ENCODE peak calls at places on chromosomes 7 and 10, in eight cellular contexts. U is CD8-positive, alpha-beta T cell; P is colonic mucosa; F is CD4-positive, alpha-beta memory T cell; M is mammary epithelial cell; Q is DND-41; K is Panc1; D is adipocyte. J is an unnamed sample.
A peak's percentile ranks its signal among the peaks of the same experiment; 100 is the strongest.

GRCh38 chr7:116953372-116953726 is at the start of gene ST7:
- DNase-seq in U (peak; percentile 66), P (peak; percentile 58), F (peak; percentile 74), M (peak; percentile 73), Q (no peak), K (peak; percentile 60), D (peak; percentile 90), J (peak; percentile 30)

GRCh38 chr7:99375070-99375807 is 709 bp downstream of the ARPC1B start:
- DNase-seq in U (peak; percentile 65), P (peak; percentile 90), F (peak; percentile 68), M (peak; percentile 76), Q (peak; percentile 73), K (no peak), D (peak; percentile 84), J (peak; percentile 64)

GRCh38 chr7:107891619-107892366 is 810 bp downstream of the DLD start:
- DNase-seq in U (no peak), P (no peak), F (no peak), M (peak; percentile 59), Q (no peak), K (no peak), D (no peak), J (no peak)

GRCh38 chr10:124385627-124386185 is 33.0 kb downstream of the OAT start:
- DNase-seq in U (no peak), P (no peak), F (no peak), M (no peak), Q (no peak), K (no peak), D (no peak), J (no peak)

GRCh38 chr10:14296081-14296709 is 34.5 kb downstream of the FRMD4A start:
- DNase-seq in U (no peak), P (no peak), F (no peak), M (no peak), Q (no peak), K (no peak), D (no peak), J (no peak)

GRCh38 chr7:222716-223041 is 30.3 kb downstream of the FAM20C start:
- DNase-seq in U (no peak), P (no peak), F (no peak), M (no peak), Q (no peak), K (no peak), D (no peak), J (no peak)

GRCh38 chr7:32586291-32587221 is 91.3 kb downstream of the AVL9 start:
- DNase-seq in U (no peak), P (no peak), F (no peak), M (no peak), Q (no peak), K (no peak), D (peak; percentile 86), J (no peak)

GRCh38 chr7:46583606-46584005 is 662.5 kb upstream of the IGFBP3 start:
- DNase-seq in U (no peak), P (no peak), F (no peak), M (peak; percentile 74), Q (no peak), K (no peak), D (peak; percentile 60), J (no peak)

GRCh38 chr10:15624405-15625191 is 95.1 kb downstream of the ITGA8 start:
- DNase-seq in U (no peak), P (no peak), F (no peak), M (no peak), Q (no peak), K (no peak), D (peak; percentile 93), J (no peak)

GRCh38 chr10:43252785-43253341 is 14.0 kb downstream of the RASGEF1A start:
- DNase-seq in U (peak; percentile 8), P (peak; percentile 9), F (no peak), M (no peak), Q (no peak), K (no peak), D (no peak), J (no peak)

GRCh38 chr10:59283456-59284082 is 78.8 kb downstream of the FAM13C start:
- DNase-seq in U (no peak), P (no peak), F (no peak), M (peak; percentile 32), Q (no peak), K (no peak), D (peak; percentile 1), J (no peak)

GRCh38 chr10:8042032-8042863 is 12.2 kb upstream of the GATA3 start:
- DNase-seq in U (no peak), P (no peak), F (no peak), M (no peak), Q (no peak), K (no peak), D (no peak), J (no peak)

GRCh38 chr10:71434760-71435394 is 38.2 kb downstream of the CDH23 start:
- DNase-seq in U (no peak), P (no peak), F (no peak), M (no peak), Q (no peak), K (no peak), D (no peak), J (no peak)

GRCh38 chr7:20964214-20964613 is 177.5 kb upstream of the SP8 start:
- DNase-seq in U (no peak), P (no peak), F (no peak), M (no peak), Q (no peak), K (no peak), D (peak; percentile 4), J (no peak)

GRCh38 chr10:5679606-5680005 is 5.0 kb upstream of the TASOR2 start:
- DNase-seq in U (no peak), P (no peak), F (no peak), M (peak; percentile 46), Q (no peak), K (no peak), D (no peak), J (no peak)
- H3K4me1 ChIP-seq in U (peaks cover 3% of the 10 kb centered on the region), P (no peaks in the 10 kb centered on the region), F (peaks cover 8% of the 10 kb centered on the region), M (peaks cover 5% of the 10 kb centered on the region), Q (peaks cover 8% of the 10 kb centered on the region), K (peaks cover 6% of the 10 kb centered on the region), D (peaks cover 14% of the 10 kb centered on the region), J (no peaks in the 10 kb centered on the region)

GRCh38 chr7:150356265-150356897 is 12.2 kb upstream of the REPIN1 start:
- DNase-seq in U (no peak), P (no peak), F (peak; percentile 41), M (no peak), Q (peak; percentile 57), K (no peak), D (peak; percentile 79), J (no peak)
- H3K4me1 ChIP-seq in U (peaks cover 37% of the 10 kb centered on the region), P (no peaks in the 10 kb centered on the region), F (peaks cover 27% of the 10 kb centered on the region), M (peaks cover 13% of the 10 kb centered on the region), Q (peaks cover 62% of the 10 kb centered on the region), K (peaks cover 30% of the 10 kb centered on the region), D (peaks cover 19% of the 10 kb centered on the region), J (peaks cover 16% of the 10 kb centered on the region)

DNA sequence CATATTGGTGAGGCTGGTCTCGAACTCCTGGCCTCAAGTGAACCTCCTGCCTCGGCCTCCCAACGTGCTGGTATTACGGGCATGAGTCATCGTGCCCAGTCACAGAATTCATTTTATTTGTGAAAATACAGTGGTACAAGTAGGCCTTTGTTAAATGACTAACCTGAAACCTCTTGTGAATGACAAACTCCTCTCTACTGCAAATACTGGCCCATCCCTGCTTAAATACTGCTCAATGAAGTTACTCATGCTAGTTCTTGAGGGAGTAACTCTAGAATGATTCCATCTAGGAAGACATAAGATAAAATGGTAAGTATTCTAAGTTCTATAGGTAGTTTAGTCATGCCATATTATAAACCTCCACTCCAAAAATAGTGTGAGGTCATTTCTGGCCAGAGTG is 80.7 kb downstream of the UBE2H start:
- DNase-seq in U (no peak), P (no peak), F (no peak), M (peak; percentile 77), Q (no peak), K (no peak), D (no peak), J (no peak)
- H3K4me1 ChIP-seq in U (no peaks in the 10 kb centered on the region), P (no peaks in the 10 kb centered on the region), F (peaks cover 2% of the 10 kb centered on the region), M (peaks cover 18% of the 10 kb centered on the region), Q (no peaks in the 10 kb centered on the region), K (peaks cover 3% of the 10 kb centered on the region), D (peaks cover 41% of the 10 kb centered on the region), J (no peaks in the 10 kb centered on the region)

GRCh38 chr7:30472081-30472770 is 6.4 kb downstream of the NOD1 start:
- DNase-seq in U (no peak), P (no peak), F (no peak), M (no peak), Q (no peak), K (no peak), D (no peak), J (no peak)

GRCh38 chr7:30472771-30473392 is 5.7 kb downstream of the NOD1 start:
- DNase-seq in U (no peak), P (no peak), F (no peak), M (no peak), Q (no peak), K (no peak), D (peak; percentile 65), J (no peak)

GRCh38 chr7:30473903-30474302 is 4.7 kb downstream of the NOD1 start:
- DNase-seq in U (no peak), P (no peak), F (no peak), M (no peak), Q (no peak), K (no peak), D (no peak), J (no peak)

GRCh38 chr7:30474485-30474884 is 4.1 kb downstream of the NOD1 start:
- DNase-seq in U (no peak), P (no peak), F (no peak), M (no peak), Q (no peak), K (no peak), D (no peak), J (no peak)

GRCh38 chr7:30473393-30473775 is 5.2 kb downstream of the NOD1 start:
- DNase-seq in U (no peak), P (no peak), F (no peak), M (no peak), Q (no peak), K (no peak), D (no peak), J (no peak)
- H3K4me1 ChIP-seq in U (peaks cover 29% of the 10 kb centered on the region), P (peaks cover 14% of the 10 kb centered on the region), F (peaks cover 69% of the 10 kb centered on the region), M (peaks cover 21% of the 10 kb centered on the region), Q (peaks cover 26% of the 10 kb centered on the region), K (peaks cover 10% of the 10 kb centered on the region), D (peaks cover 88% of the 10 kb centered on the region), J (peaks cover 15% of the 10 kb centered on the region)

GRCh38 chr10:86668297-86669165 is at the start of gene LDB3:
- DNase-seq in U (no peak), P (no peak), F (no peak), M (no peak), Q (no peak), K (no peak), D (peak; percentile 82), J (no peak)
- H3K4me1 ChIP-seq in U (no peaks in the 10 kb centered on the region), P (peaks cover 5% of the 10 kb centered on the region), F (no peaks in the 10 kb centered on the region), M (no peaks in the 10 kb centered on the region), Q (no peaks in the 10 kb centered on the region), K (peaks cover 4% of the 10 kb centered on the region), D (peaks cover 11% of the 10 kb centered on the region), J (no peaks in the 10 kb centered on the region)

GRCh38 chr10:114094795-114095194 is 51.1 kb downstream of the ADRB1 start:
- DNase-seq in U (no peak), P (no peak), F (no peak), M (no peak), Q (no peak), K (no peak), D (no peak), J (no peak)
- H3K4me1 ChIP-seq in U (peaks cover 26% of the 10 kb centered on the region), P (no peaks in the 10 kb centered on the region), F (peaks cover 19% of the 10 kb centered on the region), M (no peaks in the 10 kb centered on the region), Q (peaks cover 26% of the 10 kb centered on the region), K (no peaks in the 10 kb centered on the region), D (no peaks in the 10 kb centered on the region), J (peaks cover 7% of the 10 kb centered on the region)

J was measured in effector memory CD4-positive, alpha-beta T cell.